ENCODE peak calls at places on chromosomes 2 and 18, in eight cellular contexts. H is RWPE1; X is ovary; R is heart right ventricle; F is GM23248; T is CD8-positive, alpha-beta T cell; N is adrenal gland; G is heart left ventricle. W is an unnamed sample.

GRCh38 chr2:10590742-10591141 is 99.0 kb downstream of the NOL10 start:
- DNase-seq in H (no peak), X (no peak), R (no peak), F (no peak), T (no peak), N (no peak), G (no peak), W (no peak)

GRCh38 chr18:74784791-74785190 is 187.1 kb downstream of the ZNF407 start:
- DNase-seq in H (no peak), X (no peak), R (no peak), F (no peak), T (no peak), N (no peak), G (no peak), W (no peak)

GRCh38 chr2:240793313-240794177 is 26.5 kb downstream of the KIF1A start:
- DNase-seq in H (no peak), X (peak; percentile 33), R (no peak), F (no peak), T (no peak), N (no peak), G (no peak), W (no peak)

GRCh38 chr2:75074228-75074627 is 115.8 kb downstream of the POLE4 start:
- DNase-seq in H (no peak), X (no peak), R (no peak), F (no peak), T (no peak), N (no peak), G (no peak), W (no peak)

GRCh38 chr2:46481541-46482193 is 2.3 kb downstream of the TMEM247 start:
- DNase-seq in H (peak; percentile 77), X (no peak), R (no peak), F (peak; percentile 81), T (no peak), N (no peak), G (no peak), W (no peak)

GRCh38 chr18:72895548-72895947 is 27.8 kb upstream of the NETO1 start:
- DNase-seq in H (no peak), X (no peak), R (no peak), F (no peak), T (no peak), N (no peak), G (no peak), W (no peak)

GRCh38 chr2:36433311-36434217 is 78.0 kb downstream of the CRIM1 start:
- DNase-seq in H (peak; percentile 80), X (no peak), R (peak; percentile 35), F (peak; percentile 80), T (no peak), N (no peak), G (no peak), W (peak; percentile 25)

GRCh38 chr18:48948112-48949050 is 2.4 kb downstream of the SMAD7 start:
- DNase-seq in H (no peak), X (peak; percentile 63), R (no peak), F (peak; percentile 73), T (peak; percentile 57), N (peak; percentile 66), G (peak; percentile 80), W (peak; percentile 70)

GRCh38 chr18:28178720-28179119 is 1.8 kb upstream of the CDH2 start:
- DNase-seq in H (no peak), X (no peak), R (no peak), F (peak; percentile 67), T (no peak), N (no peak), G (no peak), W (no peak)

GRCh38 chr2:10499275-10499907 is 51.3 kb upstream of the ODC1 start:
- DNase-seq in H (no peak), X (no peak), R (no peak), F (no peak), T (no peak), N (no peak), G (no peak), W (no peak)

GRCh38 chr2:144456680-144457079 is 63.2 kb downstream of the ZEB2 start:
- DNase-seq in H (peak; percentile 3), X (no peak), R (peak; percentile 29), F (peak; percentile 99), T (no peak), N (peak; percentile 86), G (no peak), W (no peak)

GRCh38 chr18:57131782-57132181 is 15.1 kb upstream of the BOD1L2 start:
- DNase-seq in H (no peak), X (no peak), R (no peak), F (no peak), T (no peak), N (no peak), G (no peak), W (no peak)

GRCh38 chr2:59691518-59692190 is 861.8 kb downstream of the BCL11A start:
- DNase-seq in H (no peak), X (no peak), R (no peak), F (no peak), T (no peak), N (no peak), G (no peak), W (no peak)

GRCh38 chr2:150513647-150514046 is 26.2 kb upstream of the RND3 start:
- DNase-seq in H (no peak), X (no peak), R (no peak), F (peak; percentile 74), T (no peak), N (no peak), G (no peak), W (no peak)

GRCh38 chr2:3078684-3079083 is 298.9 kb downstream of the EIPR1 start:
- DNase-seq in H (peak; percentile 8), X (no peak), R (no peak), F (peak; percentile 5), T (no peak), N (no peak), G (no peak), W (no peak)

GRCh38 chr2:112888350-112888749 is 22.6 kb upstream of the IL37 start:
- DNase-seq in H (no peak), X (no peak), R (no peak), F (no peak), T (no peak), N (no peak), G (no peak), W (no peak)

GRCh38 chr2:190121971-190122370 is 59.4 kb upstream of the MSTN start:
- DNase-seq in H (peak; percentile 11), X (no peak), R (no peak), F (peak; percentile 24), T (no peak), N (no peak), G (no peak), W (no peak)

GRCh38 chr18:4017479-4017878 is 437.6 kb downstream of the DLGAP1 start:
- DNase-seq in H (peak; percentile 17), X (no peak), R (no peak), F (peak; percentile 20), T (no peak), N (no peak), G (no peak), W (no peak)

GRCh38 chr2:26011990-26012856 is 21.7 kb upstream of the RAB10 start:
- DNase-seq in H (peak; percentile 55), X (no peak), R (peak; percentile 55), F (peak; percentile 66), T (no peak), N (peak; percentile 88), G (peak; percentile 70), W (peak; percentile 63)

GRCh38 chr2:12803616-12804015 is 86.9 kb downstream of the TRIB2 start:
- DNase-seq in H (no peak), X (no peak), R (no peak), F (peak; percentile 44), T (no peak), N (no peak), G (no peak), W (no peak)

GRCh38 chr2:23664069-23664788 is 262.7 kb downstream of the ATAD2B start:
- DNase-seq in H (no peak), X (no peak), R (no peak), F (no peak), T (no peak), N (no peak), G (peak; percentile 40), W (no peak)
- H3K27ac ChIP-seq in H (peak overlapping the region; percentile 31), X (no peak overlapping the region), R (no peak overlapping the region), F (no peak overlapping the region), T (no peak overlapping the region), N (no peak overlapping the region), G (no peak overlapping the region), W (no peak overlapping the region)

DNA sequence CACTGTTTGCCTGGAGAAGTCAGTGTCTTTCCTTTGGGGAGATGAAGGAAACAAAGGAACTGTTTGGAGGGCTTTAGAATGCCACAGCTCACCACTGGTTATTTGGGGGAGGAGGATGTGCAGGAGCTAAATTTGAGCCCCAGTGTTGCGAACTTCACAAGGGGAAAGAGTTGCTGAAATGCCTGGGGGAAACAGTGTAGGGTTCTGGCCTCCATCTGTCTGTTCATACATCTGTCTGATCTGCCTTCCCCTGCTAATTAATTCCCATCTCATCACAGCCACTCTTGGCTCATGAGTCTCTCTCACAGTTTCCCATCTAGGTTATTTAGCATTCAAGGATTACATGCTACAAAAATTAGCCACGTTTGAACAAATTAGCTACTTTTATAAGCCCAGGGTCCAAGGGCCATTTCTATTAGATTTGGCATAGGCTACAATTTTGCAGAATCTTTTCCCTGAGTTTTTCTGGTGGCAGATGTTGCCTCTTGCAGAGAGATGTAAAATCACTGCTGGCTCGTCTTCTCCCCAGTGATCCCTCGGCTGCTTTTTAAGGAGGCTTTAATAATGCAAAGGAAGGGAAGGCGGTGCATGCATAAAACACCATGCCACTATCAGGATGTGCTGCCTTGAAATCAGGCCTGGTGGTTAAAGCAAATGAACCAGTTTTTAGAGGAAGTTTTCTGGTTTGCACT is 35.1 kb downstream of the ADD2 start:
- DNase-seq in H (no peak), X (no peak), R (no peak), F (no peak), T (no peak), N (no peak), G (no peak), W (no peak)
- H3K27ac ChIP-seq in H (no peak overlapping the region), X (no peak overlapping the region), R (no peak overlapping the region), F (no peak overlapping the region), T (no peak overlapping the region), N (no peak overlapping the region), G (no peak overlapping the region), W (no peak overlapping the region)

DNA sequence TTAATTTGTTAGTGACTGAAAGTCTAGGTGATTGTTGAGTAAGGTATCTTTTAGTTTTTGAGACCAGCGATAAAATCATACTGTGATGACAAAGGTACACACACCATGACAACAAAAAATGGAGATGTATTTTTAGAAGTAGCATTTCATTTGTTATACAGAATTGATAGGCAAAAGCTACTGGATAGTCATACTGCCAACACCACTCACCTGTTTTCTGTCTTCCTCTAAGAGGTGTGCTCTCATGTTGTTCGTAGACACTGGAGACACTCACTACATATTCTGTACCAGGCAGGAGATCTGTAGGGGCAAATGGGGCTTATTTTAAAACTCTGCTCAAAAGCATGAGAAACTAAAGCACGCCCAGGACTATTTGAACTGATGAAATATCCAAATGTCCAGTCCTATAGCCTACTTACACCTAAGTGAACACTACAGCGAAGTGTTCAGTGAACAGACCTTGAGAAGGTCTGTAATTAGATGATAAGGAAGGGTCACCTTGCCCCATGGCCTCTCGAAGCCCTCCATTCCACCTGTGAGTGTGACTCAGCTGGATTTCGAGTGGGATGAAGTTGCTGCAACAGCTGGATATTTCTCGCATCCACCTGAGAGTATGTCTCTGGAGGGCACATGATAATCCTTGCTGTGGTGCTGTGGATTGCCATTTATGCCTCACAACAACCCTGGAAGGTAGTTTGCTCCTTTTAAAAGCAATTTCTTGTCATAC is 47.7 kb downstream of the FN1 start:
- DNase-seq in H (no peak), X (no peak), R (no peak), F (no peak), T (no peak), N (no peak), G (no peak), W (no peak)
- H3K27ac ChIP-seq in H (no peak overlapping the region), X (no peak overlapping the region), R (no peak overlapping the region), F (peak overlapping the region; percentile 68), T (no peak overlapping the region), N (no peak overlapping the region), G (no peak overlapping the region), W (no peak overlapping the region)

GRCh38 chr2:30979822-30980245 is 158.4 kb downstream of the GALNT14 start:
- DNase-seq in H (peak; percentile 93), X (peak; percentile 58), R (peak; percentile 29), F (peak; percentile 94), T (no peak), N (peak; percentile 79), G (no peak), W (no peak)
- H3K27ac ChIP-seq in H (peak overlapping the region; percentile 77), X (no peak overlapping the region), R (peak overlapping the region; percentile 40), F (no peak overlapping the region), T (no peak overlapping the region), N (no peak overlapping the region), G (no peak overlapping the region), W (peak overlapping the region; percentile 39)

W was measured in transverse colon.